ENCODE peak calls at places on chromosomes 2 and 18, in ten cellular contexts. V, K, D, B, J, Y, P, L, H and W are unnamed samples.

GRCh38 chr2:70797502-70797901 is 7.1 kb upstream of the FIGLA start:
- DNase-seq in V (no peak), K (no peak), D (no peak), B (no peak), J (no peak), Y (no peak), P (no peak), L (no peak), H (no peak), W (no peak)

GRCh38 chr2:205066081-205066480 is 520.8 kb downstream of the PARD3B start:
- DNase-seq in V (no peak), K (no peak), D (no peak), B (no peak), J (no peak), Y (no peak), P (no peak), L (no peak), H (no peak), W (no peak)

GRCh38 chr2:215812966-215813365 is 200.4 kb downstream of the MREG start:
- DNase-seq in V (no peak), K (no peak), D (no peak), B (no peak), J (no peak), Y (no peak), P (no peak), L (peak), H (peak), W (no peak)

GRCh38 chr18:49081511-49082146 is 130.9 kb upstream of the SMAD7 start:
- DNase-seq in V (no peak), K (no peak), D (no peak), B (no peak), J (no peak), Y (no peak), P (no peak), L (peak), H (no peak), W (no peak)

GRCh38 chr2:83650897-83651296 is 808.2 kb downstream of the SUCLG1 start:
- DNase-seq in V (no peak), K (no peak), D (no peak), B (no peak), J (no peak), Y (no peak), P (no peak), L (peak), H (peak), W (no peak)

GRCh38 chr2:9707611-9708010 is 76.8 kb upstream of the YWHAQ start:
- DNase-seq in V (no peak), K (no peak), D (no peak), B (no peak), J (no peak), Y (no peak), P (no peak), L (no peak), H (no peak), W (no peak)

GRCh38 chr2:39000552-39000951 is 110.9 kb downstream of the ARHGEF33 start:
- DNase-seq in V (no peak), K (no peak), D (no peak), B (no peak), J (no peak), Y (no peak), P (no peak), L (no peak), H (no peak), W (no peak)

GRCh38 chr2:54839526-54840255 is 116.2 kb downstream of the EML6 start:
- DNase-seq in V (no peak), K (no peak), D (no peak), B (no peak), J (no peak), Y (no peak), P (no peak), L (no peak), H (no peak), W (no peak)

GRCh38 chr2:158928965-158929364 is 39.5 kb upstream of the TANC1 start:
- DNase-seq in V (no peak), K (no peak), D (no peak), B (no peak), J (no peak), Y (no peak), P (no peak), L (no peak), H (no peak), W (no peak)

GRCh38 chr2:11784747-11785610 is 38.5 kb downstream of the LPIN1 start:
- DNase-seq in V (peak), K (peak), D (peak), B (peak), J (peak), Y (peak), P (peak), L (peak), H (peak), W (peak)

GRCh38 chr18:62736077-62736476 is 20.7 kb downstream of the PHLPP1 start:
- DNase-seq in V (no peak), K (no peak), D (no peak), B (no peak), J (no peak), Y (no peak), P (no peak), L (no peak), H (no peak), W (no peak)

GRCh38 chr2:150878347-150878746 is 383.3 kb downstream of the RBM43 start:
- DNase-seq in V (no peak), K (no peak), D (no peak), B (no peak), J (no peak), Y (no peak), P (no peak), L (peak), H (peak), W (no peak)

GRCh38 chr2:229852565-229852964 is 69.2 kb downstream of the TRIP12 start:
- DNase-seq in V (no peak), K (no peak), D (peak), B (no peak), J (no peak), Y (peak), P (peak), L (peak), H (peak), W (peak)

GRCh38 chr2:118847447-118848172 is at the start of gene EN1:
- DNase-seq in V (no peak), K (no peak), D (no peak), B (no peak), J (no peak), Y (no peak), P (no peak), L (peak), H (no peak), W (no peak)